ENCODE peak calls at places on chromosomes 13 and 19, in seven cellular contexts. E, P, F, W, A, L and T are unnamed samples.
A peak's percentile ranks its signal among the peaks of the same experiment; 100 is the strongest.

GRCh38 chr13:45242070-45242469 is 41.2 kb upstream of the KCTD4 start:
- DNase-seq in E (no peak), P (no peak), F (no peak), W (no peak), A (no peak), L (no peak), T (no peak)

GRCh38 chr13:113730145-113730750 is 28.8 kb upstream of the TMEM255B start:
- DNase-seq in E (no peak), P (no peak), F (no peak), W (no peak), A (no peak), L (no peak), T (no peak)

GRCh38 chr19:53553865-53554791 is 16.2 kb downstream of the ZNF331 start:
- DNase-seq in E (peak; percentile 90), P (peak; percentile 68), F (peak; percentile 90), W (peak; percentile 82), A (peak; percentile 88), L (no peak), T (peak; percentile 79)

GRCh38 chr19:5369962-5370367 is 29.4 kb upstream of the PTPRS start:
- DNase-seq in E (peak; percentile 69), P (no peak), F (peak; percentile 41), W (peak; percentile 35), A (peak; percentile 18), L (peak; percentile 87), T (peak; percentile 81)

GRCh38 chr19:23916991-23917390 is 2.3 kb downstream of the ZNF726 start:
- DNase-seq in E (no peak), P (no peak), F (no peak), W (peak; percentile 4), A (no peak), L (no peak), T (no peak)

GRCh38 chr13:99273128-99273527 is 14.9 kb upstream of the GPR18 start:
- DNase-seq in E (no peak), P (no peak), F (no peak), W (no peak), A (no peak), L (no peak), T (no peak)

GRCh38 chr13:21661510-21661909 is 9.4 kb upstream of the FGF9 start:
- DNase-seq in E (no peak), P (no peak), F (no peak), W (no peak), A (no peak), L (no peak), T (no peak)

GRCh38 chr13:51818771-51819511 is 15.0 kb upstream of the DHRS12 start:
- DNase-seq in E (peak; percentile 53), P (peak; percentile 10), F (no peak), W (no peak), A (no peak), L (no peak), T (no peak)

GRCh38 chr19:47569331-47569730 is 3.6 kb downstream of the ZNF541 start:
- DNase-seq in E (no peak), P (no peak), F (no peak), W (no peak), A (no peak), L (no peak), T (no peak)

GRCh38 chr19:38559428-38560401 is 58.0 kb downstream of the MAP4K1 start:
- DNase-seq in E (no peak), P (no peak), F (no peak), W (no peak), A (no peak), L (no peak), T (no peak)

GRCh38 chr19:32178841-32179410 is 166.5 kb upstream of the ZNF507 start:
- DNase-seq in E (no peak), P (no peak), F (no peak), W (no peak), A (no peak), L (no peak), T (no peak)

GRCh38 chr19:8609210-8610040 is 1.1 kb downstream of the ADAMTS10 start:
- DNase-seq in E (peak; percentile 30), P (no peak), F (peak; percentile 72), W (peak; percentile 81), A (peak; percentile 71), L (peak; percentile 82), T (peak; percentile 35)

GRCh38 chr13:99892189-99892588 is 79.4 kb downstream of the ZIC5 start:
- DNase-seq in E (no peak), P (no peak), F (no peak), W (no peak), A (no peak), L (peak; percentile 81), T (no peak)

GRCh38 chr13:93309886-93310520 is 83.4 kb downstream of the GPC6 start:
- DNase-seq in E (no peak), P (no peak), F (no peak), W (peak; percentile 90), A (no peak), L (no peak), T (no peak)

GRCh38 chr19:5738423-5738822 is 18.0 kb downstream of the CATSPERD start:
- DNase-seq in E (no peak), P (no peak), F (no peak), W (no peak), A (no peak), L (no peak), T (no peak)

GRCh38 chr13:43307921-43308433 is 284.6 kb downstream of the DNAJC15 start:
- DNase-seq in E (peak; percentile 80), P (peak; percentile 59), F (peak; percentile 80), W (peak; percentile 93), A (peak; percentile 87), L (no peak), T (no peak)

GRCh38 chr13:44259045-44260042 is 114.3 kb upstream of the SERP2 start:
- DNase-seq in E (peak; percentile 41), P (no peak), F (no peak), W (peak; percentile 89), A (no peak), L (no peak), T (no peak)

GRCh38 chr19:4717191-4717965 is 6.3 kb downstream of the DPP9 start:
- DNase-seq in E (no peak), P (no peak), F (no peak), W (peak; percentile 92), A (no peak), L (no peak), T (no peak)

GRCh38 chr13:75705395-75705794 is 69.3 kb downstream of the LMO7 start:
- DNase-seq in E (no peak), P (no peak), F (no peak), W (no peak), A (no peak), L (no peak), T (no peak)

GRCh38 chr19:40662925-40663711 is 27.3 kb downstream of the NUMBL start:
- DNase-seq in E (peak; percentile 94), P (peak; percentile 79), F (peak; percentile 94), W (peak; percentile 75), A (peak; percentile 92), L (peak; percentile 88), T (peak; percentile 86)

GRCh38 chr13:36428083-36428482 is 4.2 kb upstream of the CCNA1 start:
- DNase-seq in E (no peak), P (no peak), F (no peak), W (no peak), A (no peak), L (no peak), T (no peak)

GRCh38 chr13:36436811-36437210 is 4.5 kb downstream of the CCNA1 start:
- DNase-seq in E (no peak), P (no peak), F (no peak), W (no peak), A (no peak), L (no peak), T (no peak)

GRCh38 chr13:36432106-36432544 is at the start of gene CCNA1:
- DNase-seq in E (peak; percentile 25), P (no peak), F (peak; percentile 16), W (no peak), A (peak; percentile 19), L (peak; percentile 97), T (peak; percentile 60)

GRCh38 chr13:36430247-36431203 is 1.8 kb upstream of the CCNA1 start:
- DNase-seq in E (peak; percentile 32), P (no peak), F (peak; percentile 18), W (no peak), A (peak; percentile 14), L (peak; percentile 68), T (peak; percentile 48)

GRCh38 chr13:36431204-36432105 is 840 bp upstream of the CCNA1 start:
- DNase-seq in E (no peak), P (no peak), F (peak; percentile 17), W (no peak), A (no peak), L (no peak), T (peak; percentile 12)
- H3K27me3 ChIP-seq in E (peaks cover 20% of the 10 kb centered on the region), P (peaks cover 39% of the 10 kb centered on the region), F (peaks cover 30% of the 10 kb centered on the region), W (peaks cover 30% of the 10 kb centered on the region), A (peaks cover 78% of the 10 kb centered on the region), L (peaks cover 26% of the 10 kb centered on the region), T (peaks cover 17% of the 10 kb centered on the region)

GRCh38 chr13:25371608-25372274 is at the start of gene ATP8A2:
- DNase-seq in E (no peak), P (no peak), F (no peak), W (no peak), A (no peak), L (peak; percentile 40), T (peak; percentile 63)
- H3K27me3 ChIP-seq in E (peaks cover 15% of the 10 kb centered on the region), P (peaks cover 46% of the 10 kb centered on the region), F (peaks cover 46% of the 10 kb centered on the region), W (peaks cover 32% of the 10 kb centered on the region), A (peaks cover 98% of the 10 kb centered on the region), L (peaks cover 6% of the 10 kb centered on the region), T (no peaks in the 10 kb centered on the region)

GRCh38 chr13:79647518-79647917 is 166.6 kb downstream of the NDFIP2 start:
- DNase-seq in E (no peak), P (no peak), F (no peak), W (no peak), A (no peak), L (no peak), T (no peak)

GRCh38 chr13:79637086-79637763 is 156.3 kb downstream of the NDFIP2 start:
- DNase-seq in E (peak; percentile 38), P (no peak), F (peak; percentile 74), W (no peak), A (peak; percentile 85), L (no peak), T (no peak)

GRCh38 chr13:79646880-79647279 is 165.9 kb downstream of the NDFIP2 start:
- DNase-seq in E (no peak), P (no peak), F (no peak), W (no peak), A (no peak), L (no peak), T (no peak)

GRCh38 chr13:79645569-79645968 is 164.6 kb downstream of the NDFIP2 start:
- DNase-seq in E (no peak), P (no peak), F (no peak), W (no peak), A (no peak), L (no peak), T (no peak)

GRCh38 chr13:79642596-79642995 is 161.6 kb downstream of the NDFIP2 start:
- DNase-seq in E (no peak), P (no peak), F (no peak), W (no peak), A (no peak), L (no peak), T (no peak)
- H3K27me3 ChIP-seq in E (no peaks in the 10 kb centered on the region), P (peaks cover under 1% of the 10 kb centered on the region), F (no peaks in the 10 kb centered on the region), W (no peaks in the 10 kb centered on the region), A (no peaks in the 10 kb centered on the region), L (no peaks in the 10 kb centered on the region), T (no peaks in the 10 kb centered on the region)

DNA sequence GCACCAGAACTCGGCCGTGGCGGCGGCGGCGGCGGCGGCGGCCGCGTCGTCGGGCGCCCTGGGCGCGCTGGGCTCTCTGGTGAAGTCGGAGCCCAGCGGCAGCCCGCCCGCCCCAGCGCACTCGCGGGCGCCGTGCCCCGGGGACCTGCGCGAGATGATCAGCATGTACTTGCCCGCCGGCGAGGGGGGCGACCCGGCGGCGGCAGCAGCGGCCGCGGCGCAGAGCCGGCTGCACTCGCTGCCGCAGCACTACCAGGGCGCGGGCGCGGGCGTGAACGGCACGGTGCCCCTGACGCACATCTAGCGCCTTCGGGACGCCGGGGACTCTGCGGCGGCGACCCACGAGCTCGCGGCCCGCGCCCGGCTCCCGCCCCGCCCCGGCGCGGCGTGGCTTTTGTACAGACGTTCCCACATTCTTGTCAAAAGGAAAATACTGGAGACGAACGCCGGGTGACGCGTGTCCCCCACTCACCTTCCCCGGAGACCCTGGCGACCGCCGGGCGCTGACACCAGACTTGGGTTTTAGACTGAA is 1.6 kb downstream of the SOX1 start:
- DNase-seq in E (no peak), P (no peak), F (no peak), W (no peak), A (no peak), L (no peak), T (no peak)
- H3K27me3 ChIP-seq in E (peaks cover 59% of the 10 kb centered on the region), P (peaks cover 57% of the 10 kb centered on the region), F (peaks cover 80% of the 10 kb centered on the region), W (peaks cover 72% of the 10 kb centered on the region), A (peaks cover 95% of the 10 kb centered on the region), L (peaks cover 63% of the 10 kb centered on the region), T (peaks cover 84% of the 10 kb centered on the region)